ENCODE peak calls at places on chromosomes 1 and 21, in seven cellular contexts. B is body of pancreas; P is NCI-H524 treated with DMSO at 0.1 percent for 48 hours; R is EL; L is CD4-positive, alpha-beta T cell; U is LoVo; T is GM12864. C is an unnamed sample.

GRCh38 chr1:69648486-69648885 is 80.8 kb downstream of the LRRC7 start:
- DNase-seq in B (no peak), P (no peak), R (no peak), L (no peak), U (no peak), T (no peak), C (peak; percentile 68)

GRCh38 chr1:22238356-22239224 is 95.7 kb upstream of the WNT4 start:
- DNase-seq in B (no peak), P (no peak), R (no peak), L (no peak), U (no peak), T (no peak), C (no peak)

GRCh38 chr1:107139833-107140702 is 771 bp upstream of the NTNG1 start:
- DNase-seq in B (peak; percentile 11), P (no peak), R (peak; percentile 74), L (peak; percentile 36), U (no peak), T (no peak), C (peak; percentile 76)

GRCh38 chr1:62784509-62785365 is 805 bp downstream of the ATG4C start:
- DNase-seq in B (no peak), P (no peak), R (peak; percentile 1), L (no peak), U (no peak), T (no peak), C (peak; percentile 34)

GRCh38 chr1:23101891-23102688 is 66.6 kb downstream of the LUZP1 start:
- DNase-seq in B (no peak), P (no peak), R (peak; percentile 82), L (no peak), U (peak; percentile 21), T (no peak), C (no peak)

GRCh38 chr21:44053567-44053966 is 41.5 kb downstream of the TRAPPC10 start:
- DNase-seq in B (no peak), P (no peak), R (no peak), L (no peak), U (no peak), T (no peak), C (no peak)

GRCh38 chr21:20996421-20997307 is 1.5 kb upstream of the NCAM2 start:
- DNase-seq in B (no peak), P (no peak), R (no peak), L (no peak), U (no peak), T (no peak), C (no peak)

GRCh38 chr1:32142446-32143301 is 34.8 kb downstream of the KPNA6 start:
- DNase-seq in B (peak; percentile 60), P (no peak), R (peak; percentile 58), L (no peak), U (no peak), T (no peak), C (peak; percentile 83)

GRCh38 chr1:212247179-212247721 is 38.0 kb upstream of the PPP2R5A start:
- DNase-seq in B (no peak), P (no peak), R (peak; percentile 66), L (no peak), U (no peak), T (no peak), C (peak; percentile 23)

GRCh38 chr1:180167721-180168467 is 13.2 kb downstream of the QSOX1 start:
- DNase-seq in B (peak; percentile 90), P (no peak), R (peak; percentile 24), L (no peak), U (peak; percentile 81), T (no peak), C (peak; percentile 93)

GRCh38 chr1:230641900-230642262 is 400 bp upstream of the COG2 start:
- DNase-seq in B (no peak), P (no peak), R (no peak), L (no peak), U (no peak), T (no peak), C (no peak)

GRCh38 chr21:35333831-35334593 is 284.9 kb upstream of the RUNX1 start:
- DNase-seq in B (peak; percentile 24), P (no peak), R (no peak), L (no peak), U (no peak), T (no peak), C (no peak)

GRCh38 chr1:160093624-160094290 is 4.7 kb downstream of the IGSF8 start:
- DNase-seq in B (no peak), P (no peak), R (no peak), L (no peak), U (no peak), T (no peak), C (no peak)

GRCh38 chr1:30748699-30749401 is 8.7 kb downstream of the LAPTM5 start:
- DNase-seq in B (no peak), P (no peak), R (no peak), L (no peak), U (peak; percentile 25), T (no peak), C (peak; percentile 71)

GRCh38 chr1:222521299-222522104 is 26.4 kb downstream of the HHIPL2 start:
- DNase-seq in B (no peak), P (no peak), R (peak; percentile 74), L (no peak), U (no peak), T (no peak), C (no peak)

GRCh38 chr1:245855846-245856730 is 651.0 kb downstream of the SMYD3 start:
- DNase-seq in B (no peak), P (no peak), R (no peak), L (no peak), U (no peak), T (no peak), C (no peak)

GRCh38 chr1:185567006-185567405 is 167.2 kb upstream of the HMCN1 start:
- DNase-seq in B (no peak), P (no peak), R (peak; percentile 39), L (no peak), U (peak; percentile 61), T (no peak), C (no peak)

GRCh38 chr1:25572708-25573590 is 29.5 kb downstream of the LDLRAP1 start:
- DNase-seq in B (peak; percentile 59), P (no peak), R (peak; percentile 57), L (peak; percentile 62), U (no peak), T (no peak), C (peak; percentile 60)

GRCh38 chr1:2414297-2414958 is 2.1 kb upstream of the PEX10 start:
- DNase-seq in B (peak; percentile 75), P (peak; percentile 8), R (peak; percentile 73), L (peak; percentile 86), U (peak; percentile 74), T (peak; percentile 42), C (peak; percentile 64)

GRCh38 chr1:152182431-152182830 is 23.4 kb upstream of the RPTN start:
- DNase-seq in B (no peak), P (no peak), R (peak; percentile 53), L (no peak), U (no peak), T (no peak), C (peak; percentile 47)